ENCODE peak calls at places on chromosome 9, in four cellular contexts. S is HCT116, B is K562, I is HepG2. D is an unnamed sample.

GRCh38 chr9:127758843-127759242 is 19.6 kb downstream of the SH2D3C start:
- DNase-seq in S (no peak), B (no peak), I (no peak), D (no peak)

GRCh38 chr9:21395778-21396717 is 10.8 kb upstream of the IFNA2 start:
- DNase-seq in S (peak), B (no peak), I (peak), D (no peak)

GRCh38 chr9:120542701-120543490 is 37.1 kb downstream of the CDK5RAP2 start:
- DNase-seq in S (no peak), B (no peak), I (no peak), D (no peak)

GRCh38 chr9:18142964-18143363 is 331.0 kb upstream of the ADAMTSL1 start:
- DNase-seq in S (no peak), B (no peak), I (no peak), D (no peak)

GRCh38 chr9:120857481-120857880 is 14.8 kb upstream of the PSMD5 start:
- DNase-seq in S (no peak), B (peak), I (no peak), D (no peak)

GRCh38 chr9:32589083-32589713 is 16.2 kb upstream of the NDUFB6 start:
- DNase-seq in S (peak), B (no peak), I (peak), D (no peak)

GRCh38 chr9:86099695-86100364 is 472 bp upstream of the GOLM1 start:
- DNase-seq in S (peak), B (no peak), I (no peak), D (no peak)

GRCh38 chr9:126638571-126639132 is 24.9 kb downstream of the LMX1B start:
- DNase-seq in S (no peak), B (no peak), I (no peak), D (no peak)

GRCh38 chr9:22157271-22157670 is 148.2 kb upstream of the CDKN2B start:
- DNase-seq in S (no peak), B (no peak), I (no peak), D (no peak)

GRCh38 chr9:117081641-117082317 is 333.1 kb downstream of the ASTN2 start:
- DNase-seq in S (no peak), B (no peak), I (no peak), D (no peak)

GRCh38 chr9:95516221-95516735 is 493 bp downstream of the PTCH1 start:
- DNase-seq in S (no peak), B (peak), I (no peak), D (no peak)

GRCh38 chr9:81885586-81885985 is 42.6 kb upstream of the SPATA31D4 start:
- DNase-seq in S (no peak), B (no peak), I (no peak), D (no peak)

GRCh38 chr9:133506653-133507038 is 18.1 kb downstream of the MYMK start:
- DNase-seq in S (no peak), B (no peak), I (peak), D (peak)
- TF ChIP-seq TCF7L2 in S (no peak), B (no peak), I (no peak), D (no peak)

GRCh38 chr9:136686794-136687711 is at the start of gene AGPAT2:
- DNase-seq in S (peak), B (peak), I (no peak), D (no peak)
- TF ChIP-seq REST in S (no peak), B (no peak), I (no peak), D (no peak)

GRCh38 chr9:108033976-108034964 is 544.7 kb upstream of the KLF4 start:
- DNase-seq in S (no peak), B (no peak), I (no peak), D (no peak)
- TF ChIP-seq TCF7L2 in S (no peak), B (no peak), I (no peak), D (no peak)

GRCh38 chr9:87337335-87338074 is 160.2 kb upstream of the DAPK1 start:
- DNase-seq in S (no peak), B (no peak), I (no peak), D (no peak)
- TF ChIP-seq REST in S (no peak), B (no peak), I (no peak), D (no peak)

DNA sequence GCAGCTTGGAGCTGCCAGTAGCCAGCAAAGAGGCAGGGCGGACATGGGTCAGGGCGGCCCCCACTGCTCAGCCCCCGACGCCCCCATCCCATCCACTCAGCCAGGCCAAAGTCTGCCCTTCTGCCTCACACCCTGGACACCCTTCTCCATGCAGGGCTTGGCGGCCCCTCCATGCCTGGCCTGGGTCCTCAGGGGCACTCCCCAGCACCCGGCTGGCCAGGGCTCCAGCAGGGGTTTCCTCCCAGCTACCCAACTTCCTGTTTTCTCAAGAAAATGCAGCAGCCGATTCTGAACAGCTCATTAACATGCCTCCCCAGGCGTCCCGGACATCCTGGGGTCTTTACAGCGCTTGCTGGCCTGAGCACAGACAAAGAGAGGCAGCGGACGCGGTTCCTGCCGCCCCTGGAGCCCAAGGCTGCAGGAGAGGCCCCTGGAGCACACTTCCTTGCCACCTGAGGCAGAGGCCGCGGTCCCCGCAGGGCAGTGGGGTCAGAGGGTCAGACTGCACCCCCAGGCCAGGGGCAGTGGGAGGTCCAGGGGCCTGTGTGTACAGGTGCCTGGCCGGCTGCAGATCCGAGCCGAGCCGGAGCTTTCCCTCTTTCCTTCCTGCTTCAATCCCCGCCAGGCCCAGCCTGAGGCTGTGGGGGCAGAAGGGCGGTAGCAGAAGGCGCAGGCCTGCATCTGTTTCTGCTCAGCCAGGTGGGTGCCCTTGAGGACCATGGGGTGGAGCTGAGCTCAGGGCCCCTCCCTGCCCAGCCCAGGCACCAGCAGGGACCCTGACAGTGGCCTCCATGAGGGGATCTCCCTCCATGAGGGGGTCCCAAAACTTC is 18.7 kb upstream of the NRARP start:
- DNase-seq in S (no peak), B (no peak), I (no peak), D (no peak)
- TF ChIP-seq TCF7L2 in S (no peak), B (no peak), I (no peak), D (no peak)

DNA sequence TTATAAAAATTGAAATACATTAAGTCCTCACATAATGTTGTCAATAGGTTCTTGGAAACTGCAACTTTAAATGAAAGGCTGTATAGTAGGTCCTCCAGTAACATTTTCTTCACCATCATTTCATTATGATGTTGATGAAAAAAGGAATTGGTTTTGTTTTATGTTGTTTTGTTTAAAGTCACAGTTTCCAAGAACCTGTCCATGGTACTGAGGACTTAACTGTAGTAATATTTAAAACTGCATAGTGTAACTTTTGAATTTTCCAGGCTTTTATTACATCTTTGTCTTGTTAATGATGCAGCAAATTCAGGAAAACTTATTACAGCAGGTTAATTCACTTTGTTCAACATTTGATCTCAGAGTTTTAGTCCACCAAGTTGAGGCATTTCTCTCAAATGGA is 11.6 kb downstream of the SECISBP2 start:
- DNase-seq in S (no peak), B (no peak), I (no peak), D (no peak)
- TF ChIP-seq REST in S (peak), B (no peak), I (no peak), D (no peak)